ENCODE peak calls at places on chromosomes 11 and 22, in six cellular contexts. Z, J, Y, X, M and N are unnamed samples. For H3K4me1, the result is how much of the 10 kb centered on the place peaks cover.

GRCh38 chr11:96014234-96014633 is 90.3 kb upstream of the MTMR2 start:
- DNase-seq in Z (peak), Y (no peak), M (no peak), X (no peak), J (no peak), N (no peak)

GRCh38 chr11:43567396-43567975 is 113.1 kb upstream of the HSD17B12 start:
- DNase-seq in J (no peak), X (no peak), Z (peak), M (no peak), Y (no peak), N (no peak)

GRCh38 chr11:54930930-54931329 is 224.3 kb downstream of the OR4A5 start:
- DNase-seq in Y (no peak), Z (no peak), X (peak), J (no peak), M (no peak), N (no peak)

GRCh38 chr22:23915230-23915754 is 21.1 kb downstream of the MIF start:
- DNase-seq in X (no peak), Z (no peak), Y (no peak), J (no peak), M (no peak), N (no peak)

GRCh38 chr22:27751277-27752070 is 50.1 kb downstream of the MN1 start:
- DNase-seq in M (no peak), J (no peak), Y (no peak), Z (no peak), X (peak), N (no peak)

GRCh38 chr11:19311306-19312030 is 70.7 kb upstream of the E2F8 start:
- DNase-seq in X (peak), J (peak), Y (peak), Z (peak), M (peak), N (peak)

GRCh38 chr11:47869548-47870393 is 21.6 kb upstream of the NUP160 start:
- DNase-seq in X (no peak), Z (no peak), M (no peak), Y (no peak), J (no peak), N (no peak)

GRCh38 chr11:5603326-5603725 is 6.9 kb downstream of the TRIM6 start:
- DNase-seq in J (no peak), X (no peak), Z (no peak), Y (no peak), M (no peak), N (no peak)

GRCh38 chr22:44046485-44047141 is 22.5 kb downstream of the PARVB start:
- DNase-seq in Z (no peak), Y (no peak), M (no peak), J (no peak), X (no peak), N (peak)

GRCh38 chr11:83818349-83818748 is 532.2 kb upstream of the CCDC90B start:
- DNase-seq in J (no peak), Y (no peak), X (no peak), Z (peak), M (no peak), N (no peak)

GRCh38 chr11:106706355-106706754 is 311.9 kb downstream of the GUCY1A2 start:
- DNase-seq in Y (no peak), Z (peak), J (no peak), M (no peak), X (no peak), N (no peak)

GRCh38 chr11:73107597-73107996 is 34.5 kb downstream of the FCHSD2 start:
- DNase-seq in Y (no peak), M (no peak), J (no peak), Z (no peak), X (no peak), N (no peak)

GRCh38 chr11:12377824-12378593 is 638 bp downstream of the PARVA start:
- DNase-seq in Z (peak), X (peak), Y (peak), M (peak), J (peak), N (peak)

GRCh38 chr11:124762077-124762623 is at the start of gene ESAM:
- DNase-seq in M (peak), X (no peak), J (no peak), Z (no peak), Y (peak), N (no peak)

GRCh38 chr11:18745251-18745650 is 19.3 kb upstream of the IGSF22 start:
- DNase-seq in M (no peak), J (no peak), Z (no peak), Y (no peak), X (no peak), N (no peak)

GRCh38 chr11:65219930-65220213 is 38.1 kb downstream of the CAPN1 start:
- DNase-seq in J (no peak), M (no peak), X (no peak), Y (no peak), Z (no peak), N (no peak)

GRCh38 chr11:24078056-24078455 is 418.8 kb upstream of the LUZP2 start:
- DNase-seq in Y (no peak), J (no peak), M (no peak), X (no peak), Z (peak), N (no peak)

GRCh38 chr11:71917646-71918045 is 10.7 kb downstream of the XNDC1N start:
- DNase-seq in Z (peak), Y (no peak), X (no peak), J (no peak), M (no peak), N (no peak)
- H3K4me3 ChIP-seq in Z (no peak), Y (no peak), X (no peak), J (no peak), M (no peak), N (no peak)

GRCh38 chr11:130813638-130814037 is 102.6 kb downstream of the SNX19 start:
- DNase-seq in Z (no peak), Y (no peak), X (no peak), J (no peak), M (no peak), N (no peak)
- TF ChIP-seq POLR2A in Z (no peak), Y (no peak), X (no peak), J (no peak), M (no peak), N (no peak)

DNA sequence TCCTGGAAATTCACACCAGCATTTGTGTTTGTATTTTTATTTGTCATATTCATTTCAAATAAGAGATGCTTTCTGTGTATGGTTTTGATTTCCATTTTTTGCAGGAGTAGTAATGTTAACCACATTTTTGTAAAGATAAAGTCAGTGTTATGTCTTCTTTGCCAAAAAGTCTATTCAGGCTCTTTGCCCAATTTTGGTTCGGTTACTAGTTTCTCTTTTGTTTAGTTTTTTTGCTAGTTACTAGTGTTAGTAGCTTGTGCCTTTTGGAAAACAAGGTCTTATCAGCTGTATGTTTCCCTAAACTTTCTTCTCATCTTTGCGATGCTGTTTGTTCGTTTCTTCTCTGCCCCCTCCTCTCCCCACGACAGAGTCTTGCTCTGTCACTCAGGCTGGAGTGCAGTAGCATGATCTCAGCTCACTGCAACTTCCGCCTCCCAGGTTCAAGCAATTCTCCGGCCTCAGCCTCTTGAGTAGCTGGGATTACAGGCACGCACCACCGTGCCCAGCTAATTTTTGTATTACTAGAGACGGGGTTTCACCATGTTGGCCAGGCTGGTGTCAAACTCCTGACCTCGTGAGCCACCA is 112.3 kb upstream of the GRK3 start:
- DNase-seq in X (no peak), Y (no peak), Z (peak), J (no peak), M (no peak), N (no peak)
- H3K4me1 ChIP-seq in X (under half), Y (under half), Z (under half), J (under half), M (under half), N (under half)

GRCh38 chr11:88175004-88175706 is at the start of gene RAB38:
- DNase-seq in Y (peak), Z (peak), X (peak), M (peak), J (no peak), N (peak)
- H3K4me3 ChIP-seq in Y (peak), Z (peak), X (peak), M (peak), J (peak), N (peak)

DNA sequence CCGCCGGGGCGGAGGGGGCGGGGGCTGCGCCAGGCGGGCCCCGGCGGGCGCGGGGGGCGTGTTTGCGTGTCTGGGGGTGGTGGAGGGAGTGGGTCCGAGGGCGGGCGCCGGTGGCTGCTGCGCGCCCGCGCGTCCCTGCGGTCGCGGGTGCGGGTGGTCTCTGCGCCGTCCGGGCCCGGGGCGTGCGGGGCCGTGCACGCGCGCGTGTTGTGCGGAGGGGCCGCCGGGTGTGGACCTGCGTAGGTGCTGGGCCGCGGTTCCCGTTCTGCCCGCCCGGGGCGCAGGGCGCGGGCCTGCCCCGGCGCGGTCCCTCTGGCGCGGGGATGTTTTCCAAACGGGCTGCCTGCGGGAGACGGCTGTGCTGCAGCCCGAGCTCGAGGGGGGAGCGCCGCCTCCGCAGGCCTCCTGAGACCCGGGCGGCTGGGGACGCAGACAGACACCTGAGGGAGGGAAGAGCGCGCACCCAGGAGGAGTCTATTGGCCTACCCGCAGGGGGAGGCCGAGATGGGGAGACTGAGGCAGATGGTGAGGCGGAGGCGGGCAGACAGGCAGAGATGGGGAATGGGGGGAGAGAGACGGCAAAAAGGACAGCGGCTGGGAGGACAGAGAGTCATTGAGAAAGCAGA is 442 bp downstream of the PELI3 start:
- DNase-seq in J (no peak), X (no peak), Y (peak), Z (peak), M (peak), N (peak)
- TF ChIP-seq POLR2A in J (no peak), X (no peak), Y (no peak), Z (no peak), M (no peak), N (no peak)

DNA sequence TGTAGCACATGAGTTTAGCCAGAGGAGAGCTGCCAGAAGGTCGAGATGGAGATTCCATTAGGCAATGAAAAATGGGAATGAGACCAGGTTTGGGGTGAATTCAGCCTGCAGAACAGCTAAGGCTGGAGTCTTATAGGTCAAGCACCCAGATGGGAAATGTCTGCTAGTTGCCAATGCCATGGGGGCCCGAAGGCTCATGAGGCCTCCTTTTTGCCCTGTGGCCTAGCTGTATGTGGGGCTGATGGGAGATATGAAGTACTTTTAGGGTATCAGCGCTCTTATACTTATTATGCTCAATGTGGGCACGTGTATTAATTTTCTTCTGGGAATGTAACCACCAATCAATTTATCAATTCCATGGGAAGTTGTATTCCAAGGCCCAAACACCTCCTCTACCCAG is 8.7 kb downstream of the PPFIBP2 start:
- DNase-seq in J (no peak), Y (no peak), M (no peak), Z (no peak), X (no peak), N (no peak)
- H3K4me1 ChIP-seq in J (under half), Y (under half), M (under half), Z (under half), X (under half), N (under half)

GRCh38 chr22:30695351-30695762 is 683 bp downstream of the OSBP2 start:
- DNase-seq in J (no peak), M (no peak), Z (no peak), Y (peak), X (no peak), N (peak)
- H3K4me3 ChIP-seq in J (peak), M (peak), Z (peak), Y (peak), X (peak), N (peak)

DNA sequence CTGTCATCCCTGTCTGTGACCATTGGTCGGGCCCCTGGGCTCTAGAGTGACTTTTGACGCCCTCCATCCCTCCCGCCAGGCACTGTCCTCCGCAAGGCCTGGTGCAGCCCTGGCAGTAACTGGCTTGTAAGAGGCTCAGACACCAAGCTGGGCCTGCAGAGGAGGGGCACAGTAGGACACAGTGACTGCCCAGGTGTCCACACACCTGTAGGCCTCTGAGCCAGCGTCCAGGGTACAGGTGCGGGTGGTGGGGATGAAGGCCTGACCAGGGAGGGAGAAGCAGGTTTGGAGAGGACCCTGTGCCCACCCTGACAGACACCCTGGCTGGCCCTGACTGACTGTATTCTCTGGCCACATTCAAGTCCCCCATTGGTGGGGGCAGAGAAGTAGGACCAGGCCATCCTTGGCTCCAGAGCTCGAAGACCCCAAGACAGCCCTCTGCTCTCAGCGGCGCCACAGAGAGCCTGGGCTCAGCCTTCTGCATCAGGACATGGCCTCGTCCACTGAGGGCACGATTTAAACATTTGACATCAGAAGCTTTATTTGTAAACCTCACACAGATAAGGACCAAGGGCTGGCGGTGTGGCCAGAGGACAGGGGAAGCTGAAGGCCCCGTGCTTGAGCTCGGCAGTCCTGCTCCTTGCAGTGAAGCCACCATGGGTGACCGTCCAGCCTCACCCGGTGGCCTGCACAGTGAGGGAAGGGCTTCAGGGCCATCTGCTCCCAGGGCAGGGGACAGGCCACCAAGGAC is 31.4 kb downstream of the PPIL2 start:
- DNase-seq in X (no peak), M (no peak), Z (no peak), Y (no peak), J (no peak), N (no peak)
- TF ChIP-seq POLR2A in X (no peak), M (no peak), Z (no peak), Y (no peak), J (no peak), N (no peak)

DNA sequence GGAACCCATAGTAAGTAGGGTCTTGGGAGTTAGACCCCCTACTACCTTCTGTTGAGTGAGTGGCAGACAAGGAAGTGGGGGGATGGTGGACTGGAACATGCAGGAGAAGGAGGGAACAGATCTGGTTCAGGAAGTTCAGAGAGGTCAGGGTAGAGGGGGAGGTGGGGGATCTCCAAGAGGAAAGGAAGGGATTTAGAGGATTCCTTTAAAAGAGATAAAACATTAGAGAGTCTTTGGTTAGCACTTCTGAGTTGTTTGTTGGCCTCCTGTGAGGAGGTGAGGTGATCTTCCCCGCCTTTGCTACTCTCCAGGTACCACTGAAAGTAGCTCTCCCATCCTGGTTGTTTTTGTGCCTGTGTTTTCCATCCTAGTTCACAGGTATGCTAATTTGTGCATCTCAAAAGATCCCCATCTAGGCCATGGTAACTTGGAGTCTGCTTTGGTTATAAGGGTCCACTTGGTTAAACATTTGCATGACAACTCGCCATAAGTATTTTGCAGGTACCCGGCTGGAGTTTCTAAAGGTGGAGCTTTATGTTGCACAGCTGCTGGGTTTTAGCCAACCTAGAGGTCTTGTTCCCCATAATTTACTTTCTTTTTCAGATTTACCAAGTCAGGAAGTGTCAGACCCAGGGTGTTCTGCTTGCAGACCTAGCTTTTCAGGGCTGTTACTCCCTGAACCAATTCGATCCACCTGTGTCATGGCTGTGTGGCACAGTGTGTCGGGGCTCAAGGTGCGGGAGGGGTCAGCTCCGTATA is 79.3 kb upstream of the SORL1 start:
- DNase-seq in X (no peak), Y (no peak), Z (no peak), J (no peak), M (no peak), N (no peak)
- H3K4me1 ChIP-seq in X (under half), Y (under half), Z (under half), J (under half), M (under half), N (under half)